ENCODE peak calls at places on chromosomes 2 and 18, in seven cellular contexts. L is posterior cingulate gyrus, J is OCI-LY7, M is naive B cell, Z is H9, X is AG09309, Y is T-helper 2 cell. O is an unnamed sample.

GRCh38 chr18:77203071-77203470 is 46.6 kb upstream of the GALR1 start:
- DNase-seq in L (no peak), J (no peak), M (no peak), Z (no peak), X (no peak), Y (no peak), O (no peak)

GRCh38 chr2:79982445-79982844 is 322.1 kb downstream of the LRRTM1 start:
- DNase-seq in L (peak), J (peak), M (no peak), Z (peak), X (no peak), Y (no peak), O (peak)

GRCh38 chr2:237673130-237673921 is 45.9 kb downstream of the LRRFIP1 start:
- DNase-seq in L (peak), J (peak), M (peak), Z (peak), X (no peak), Y (peak), O (peak)

GRCh38 chr18:58572181-58572580 is 56.7 kb downstream of the ALPK2 start:
- DNase-seq in L (no peak), J (no peak), M (no peak), Z (no peak), X (peak), Y (no peak), O (peak)

GRCh38 chr2:239465017-239466001 is 64.5 kb upstream of the HDAC4 start:
- DNase-seq in L (peak), J (no peak), M (no peak), Z (peak), X (no peak), Y (no peak), O (no peak)

GRCh38 chr2:28465148-28465885 is 30.5 kb upstream of the PLB1 start:
- DNase-seq in L (no peak), J (no peak), M (no peak), Z (no peak), X (no peak), Y (no peak), O (no peak)

GRCh38 chr2:162011718-162012564 is 62.1 kb downstream of the DPP4 start:
- DNase-seq in L (no peak), J (no peak), M (no peak), Z (no peak), X (no peak), Y (peak), O (no peak)

GRCh38 chr2:102050854-102051391 is 59.2 kb downstream of the IL1R2 start:
- DNase-seq in L (peak), J (no peak), M (no peak), Z (no peak), X (no peak), Y (no peak), O (no peak)

GRCh38 chr18:505483-506122 is 5.1 kb upstream of the COLEC12 start:
- DNase-seq in L (no peak), J (no peak), M (no peak), Z (no peak), X (no peak), Y (no peak), O (peak)

GRCh38 chr2:9812945-9813311 is 30.3 kb upstream of the TAF1B start:
- DNase-seq in L (no peak), J (no peak), M (no peak), Z (no peak), X (no peak), Y (no peak), O (no peak)

GRCh38 chr2:101614127-101614759 is 83.3 kb upstream of the MAP4K4 start:
- DNase-seq in L (no peak), J (no peak), M (no peak), Z (no peak), X (no peak), Y (no peak), O (no peak)

GRCh38 chr18:22378672-22379282 is 38.9 kb downstream of the CTAGE1 start:
- DNase-seq in L (no peak), J (peak), M (no peak), Z (peak), X (no peak), Y (peak), O (peak)

O was measured in GM12865.